ENCODE peak calls at places on chromosomes 16 and 17, in seven cellular contexts. M is RCC 7860; A is mesothelial cell of epicardium; Q is activated T-helper 1 cell treated with anti-CD3 and anti-CD28 coated beads, Interleukin-2, amount 50 U/mL, for 16 hours; Y is dermis microvascular lymphatic vessel endothelial cell; N is EL; O is neural progenitor cell. L is an unnamed sample.

GRCh38 chr16:55035037-55035436 is 104.4 kb downstream of the IRX5 start:
- DNase-seq in Q (no peak), O (peak; percentile 80), A (no peak), N (peak; percentile 13), M (peak; percentile 4), Y (no peak), L (no peak)

GRCh38 chr17:15456972-15457722 is 10.3 kb downstream of the CDRT4 start:
- DNase-seq in A (no peak), O (no peak), N (peak; percentile 93), Y (peak; percentile 49), Q (no peak), M (no peak), L (no peak)

GRCh38 chr16:75256871-75257343 is 5.5 kb upstream of the BCAR1 start:
- DNase-seq in M (no peak), A (no peak), Q (no peak), Y (peak; percentile 79), N (peak; percentile 49), O (peak; percentile 67), L (no peak)

GRCh38 chr16:28301620-28302019 is 9.3 kb downstream of the SBK1 start:
- DNase-seq in N (no peak), A (no peak), M (no peak), O (no peak), Q (no peak), Y (no peak), L (no peak)

GRCh38 chr16:15616068-15616467 is 26.9 kb downstream of the MARF1 start:
- DNase-seq in M (no peak), Q (no peak), N (no peak), O (no peak), A (no peak), Y (no peak), L (no peak)

GRCh38 chr16:51155901-51156810 is 5.1 kb upstream of the SALL1 start:
- DNase-seq in Q (no peak), O (peak; percentile 73), M (no peak), Y (no peak), N (no peak), A (no peak), L (no peak)

GRCh38 chr17:6365187-6365943 is 69.6 kb downstream of the AIPL1 start:
- DNase-seq in N (peak; percentile 89), O (no peak), A (no peak), Y (no peak), Q (no peak), M (peak; percentile 55), L (no peak)

GRCh38 chr16:86227801-86228200 is 282.5 kb upstream of the FOXF1 start:
- DNase-seq in Y (no peak), N (peak; percentile 45), O (no peak), A (no peak), M (no peak), Q (no peak), L (no peak)

GRCh38 chr17:43661699-43662431 is at the start of gene MEOX1:
- DNase-seq in Y (no peak), Q (no peak), N (peak; percentile 79), M (peak; percentile 60), O (no peak), A (no peak), L (no peak)

GRCh38 chr17:82242977-82243647 is 14.3 kb downstream of the SLC16A3 start:
- DNase-seq in O (no peak), M (peak; percentile 33), N (peak; percentile 73), Q (no peak), Y (no peak), A (no peak), L (no peak)

GRCh38 chr16:58337090-58337444 is 42.2 kb upstream of the PRSS54 start:
- DNase-seq in Y (no peak), A (no peak), O (peak; percentile 4), N (no peak), M (no peak), Q (no peak), L (no peak)

GRCh38 chr17:27654654-27655524 is 23.9 kb downstream of the LGALS9 start:
- DNase-seq in A (peak; percentile 55), Y (peak; percentile 61), M (peak; percentile 58), Q (peak; percentile 44), O (peak; percentile 86), N (peak; percentile 75), L (no peak)

GRCh38 chr17:8173871-8174322 is 2.3 kb downstream of the TMEM107 start:
- DNase-seq in A (no peak), Q (no peak), O (peak; percentile 65), M (no peak), Y (no peak), N (no peak), L (no peak)

GRCh38 chr17:7354262-7354781 is 634 bp upstream of the TMEM95 start:
- DNase-seq in A (no peak), Q (no peak), M (peak; percentile 47), N (peak; percentile 50), O (peak; percentile 62), Y (no peak), L (no peak)

GRCh38 chr17:50631908-50632571 is 2.6 kb upstream of the ABCC3 start:
- DNase-seq in A (no peak), Y (no peak), M (peak; percentile 43), O (no peak), N (no peak), Q (no peak), L (no peak)

GRCh38 chr17:7407033-7407432 is 612 bp upstream of the NLGN2 start:
- DNase-seq in O (no peak), Q (no peak), Y (no peak), N (no peak), M (no peak), A (no peak), L (no peak)

GRCh38 chr16:74226361-74226979 is 70.1 kb upstream of the PSMD7 start:
- DNase-seq in O (peak; percentile 45), A (no peak), N (peak; percentile 6), Q (no peak), Y (no peak), M (no peak), L (no peak)

GRCh38 chr16:583815-584591 is 5.9 kb upstream of the RAB40C start:
- DNase-seq in Q (no peak), A (no peak), N (no peak), O (no peak), M (no peak), Y (no peak), L (no peak)

GRCh38 chr16:59478806-59479205 is 744.7 kb upstream of the GOT2 start:
- DNase-seq in O (no peak), N (no peak), M (no peak), Y (no peak), Q (no peak), A (no peak), L (peak; percentile 2)

GRCh38 chr16:77324727-77325126 is 110.1 kb downstream of the ADAMTS18 start:
- DNase-seq in Y (no peak), A (no peak), N (no peak), M (no peak), Q (no peak), O (no peak), L (no peak)

GRCh38 chr16:2038359-2039285 is 9.0 kb downstream of the NTHL1 start:
- DNase-seq in M (no peak), N (no peak), Y (no peak), A (peak; percentile 23), O (no peak), Q (no peak), L (no peak)

GRCh38 chr17:45136846-45137560 is 1.5 kb downstream of the ACBD4 start:
- DNase-seq in M (no peak), A (no peak), N (no peak), Q (no peak), Y (no peak), O (no peak), L (no peak)

GRCh38 chr16:57577691-57578224 is 35.3 kb downstream of the ADGRG5 start:
- DNase-seq in O (peak; percentile 16), Q (no peak), N (no peak), Y (no peak), M (no peak), A (no peak), L (no peak)

L was measured in glomerular endothelial cell.